ENCODE peak calls at places on chromosomes 6 and 20, in seven cellular contexts. S is tibial nerve, U is cardiac fibroblast, J is kidney epithelial cell, V is Caki2, Z is neural crest cell, Q is MCF 10A. L is an unnamed sample.

GRCh38 chr20:47336013-47336754 is 20.3 kb downstream of the ZMYND8 start:
- DNase-seq in S (no peak), Q (peak), Z (no peak), J (no peak), U (peak), V (no peak), L (no peak)

GRCh38 chr20:51660741-51661608 is 107.2 kb downstream of the ATP9A start:
- DNase-seq in Z (no peak), S (no peak), V (peak), U (peak), Q (peak), J (peak), L (no peak)

GRCh38 chr6:163728442-163729126 is 314.1 kb downstream of the QKI start:
- DNase-seq in J (no peak), Z (no peak), Q (no peak), V (no peak), S (no peak), U (no peak), L (no peak)

GRCh38 chr6:167098825-167099225 is 24.1 kb upstream of the CCR6 start:
- DNase-seq in Q (no peak), V (no peak), J (no peak), S (no peak), U (no peak), Z (no peak), L (no peak)

GRCh38 chr6:140857734-140858380 is 1274.9 kb upstream of the GJE1 start:
- DNase-seq in Q (peak), U (peak), V (peak), J (peak), S (no peak), Z (no peak), L (no peak)

GRCh38 chr6:108958900-108959770 is 110.9 kb downstream of the ARMC2 start:
- DNase-seq in Z (no peak), S (no peak), Q (no peak), V (no peak), J (no peak), U (no peak), L (no peak)

GRCh38 chr6:47241742-47242482 is 67.8 kb downstream of the TNFRSF21 start:
- DNase-seq in Z (no peak), J (no peak), V (peak), Q (peak), S (no peak), U (peak), L (peak)

GRCh38 chr20:63498950-63499332 is at the start of gene EEF1A2:
- DNase-seq in S (no peak), U (no peak), Q (no peak), J (no peak), Z (no peak), V (peak), L (peak)

GRCh38 chr6:34475167-34476047 is 9.5 kb downstream of the PACSIN1 start:
- DNase-seq in Z (no peak), S (no peak), U (no peak), Q (no peak), J (no peak), V (no peak), L (no peak)

GRCh38 chr6:106370639-106371038 is 10.1 kb downstream of the CRYBG1 start:
- DNase-seq in J (no peak), V (no peak), S (no peak), U (no peak), Z (no peak), Q (peak), L (no peak)

GRCh38 chr6:55983861-55984260 is 108.5 kb upstream of the BMP5 start:
- DNase-seq in V (no peak), Z (no peak), J (no peak), Q (no peak), S (no peak), U (no peak), L (no peak)

GRCh38 chr6:20211037-20211940 is 980 bp downstream of the MBOAT1 start:
- DNase-seq in V (peak), U (peak), Q (peak), Z (no peak), J (no peak), S (no peak), L (no peak)

GRCh38 chr6:107348224-107348623 is 111.1 kb downstream of the PDSS2 start:
- DNase-seq in J (no peak), Q (no peak), U (peak), Z (no peak), V (no peak), S (no peak), L (no peak)

GRCh38 chr20:36214684-36215256 is 21.5 kb upstream of the AAR2 start:
- DNase-seq in S (no peak), U (peak), J (no peak), Q (peak), V (no peak), Z (no peak), L (peak)

GRCh38 chr20:64131406-64131805 is 24.0 kb upstream of the NPBWR2 start:
- DNase-seq in J (no peak), V (peak), U (peak), S (no peak), Z (no peak), Q (peak), L (no peak)

GRCh38 chr20:57145089-57145631 is 121.3 kb downstream of the BMP7 start:
- DNase-seq in S (no peak), Z (no peak), Q (no peak), U (no peak), V (no peak), J (no peak), L (no peak)

GRCh38 chr6:47200536-47201334 is 109.0 kb downstream of the TNFRSF21 start:
- DNase-seq in J (no peak), V (peak), Q (no peak), U (no peak), S (no peak), Z (no peak), L (no peak)

GRCh38 chr6:86949776-86950175 is 12.4 kb downstream of the HTR1E start:
- DNase-seq in V (no peak), U (no peak), J (no peak), S (no peak), Q (no peak), Z (no peak), L (peak)

GRCh38 chr6:122050226-122050755 is 349.2 kb upstream of the HSF2 start:
- DNase-seq in V (no peak), Z (no peak), S (no peak), J (no peak), U (no peak), Q (no peak), L (no peak)

GRCh38 chr6:33073431-33073871 is at the start of gene HLA-DPA1:
- DNase-seq in Q (peak), J (no peak), Z (no peak), V (no peak), S (no peak), U (peak), L (no peak)

GRCh38 chr6:169096326-169096882 is 157.2 kb downstream of the THBS2 start:
- DNase-seq in J (no peak), V (no peak), U (peak), Q (no peak), Z (no peak), S (no peak), L (no peak)

GRCh38 chr6:146741609-146742008 is 142.8 kb downstream of the ADGB start:
- DNase-seq in Z (no peak), J (no peak), Q (no peak), S (no peak), U (peak), V (no peak), L (no peak)

GRCh38 chr6:170178561-170179477 is 112.1 kb downstream of the DLL1 start:
- DNase-seq in S (no peak), V (no peak), U (peak), Z (no peak), Q (peak), J (no peak), L (no peak)